ENCODE peak calls at places on chromosome 10, in ten cellular contexts. R, S, P, A, W, L, U, J, F and C are unnamed samples.

GRCh38 chr10:23340346-23340745 is 4.3 kb downstream of the C10orf67 start:
- DNase-seq in R (no peak), S (no peak), P (no peak), A (no peak), W (no peak), L (no peak), U (no peak), J (no peak), F (no peak), C (no peak)

GRCh38 chr10:125774581-125775191 is 935 bp downstream of the MMP21 start:
- DNase-seq in R (no peak), S (no peak), P (no peak), A (no peak), W (no peak), L (no peak), U (no peak), J (no peak), F (no peak), C (no peak)

GRCh38 chr10:43808136-43808535 is 159.5 kb upstream of the ZNF32 start:
- DNase-seq in R (no peak), S (no peak), P (no peak), A (no peak), W (no peak), L (no peak), U (no peak), J (no peak), F (no peak), C (no peak)

GRCh38 chr10:110214380-110214826 is 7.0 kb downstream of the MXI1 start:
- DNase-seq in R (no peak), S (no peak), P (no peak), A (no peak), W (no peak), L (no peak), U (no peak), J (peak), F (peak), C (no peak)

GRCh38 chr10:132260083-132260482 is 47.7 kb downstream of the STK32C start:
- DNase-seq in R (no peak), S (no peak), P (no peak), A (no peak), W (no peak), L (no peak), U (no peak), J (no peak), F (no peak), C (no peak)

GRCh38 chr10:117078168-117078837 is 59.8 kb downstream of the VAX1 start:
- DNase-seq in R (no peak), S (no peak), P (no peak), A (no peak), W (no peak), L (no peak), U (no peak), J (no peak), F (no peak), C (no peak)

GRCh38 chr10:89295597-89295996 is 6.2 kb upstream of the IFIT2 start:
- DNase-seq in R (no peak), S (no peak), P (peak), A (no peak), W (no peak), L (no peak), U (no peak), J (no peak), F (peak), C (no peak)

GRCh38 chr10:47435081-47435480 is 48.8 kb downstream of the ANXA8 start:
- DNase-seq in R (no peak), S (no peak), P (no peak), A (no peak), W (no peak), L (no peak), U (no peak), J (no peak), F (no peak), C (no peak)

GRCh38 chr10:103481974-103482531 is 3.0 kb upstream of the CALHM3 start:
- DNase-seq in R (no peak), S (peak), P (peak), A (no peak), W (peak), L (no peak), U (peak), J (peak), F (peak), C (peak)

GRCh38 chr10:71585579-71586092 is 133.9 kb downstream of the C10orf105 start:
- DNase-seq in R (no peak), S (no peak), P (no peak), A (no peak), W (no peak), L (no peak), U (no peak), J (no peak), F (no peak), C (no peak)